ENCODE peak calls at places on chromosome 6, in five cellular contexts. J is stimulated activated CD8-positive, alpha-beta memory T cell treated with anti-CD3 and anti-CD28 coated beads, Interleukin-7, amount 100 ng/mL, for 4 hours; U is endodermal cell; Q is astrocyte; X is Kasumi-1. E is an unnamed sample.

GRCh38 chr6:38272222-38272621 is 367.5 kb downstream of the BTBD9 start:
- DNase-seq in J (no peak), U (no peak), Q (no peak), X (no peak), E (no peak)

GRCh38 chr6:43061861-43062260 is 2.4 kb downstream of the KLC4 start:
- DNase-seq in J (no peak), U (no peak), Q (peak; percentile 43), X (no peak), E (no peak)

GRCh38 chr6:101386982-101387381 is 6.5 kb upstream of the GRIK2 start:
- DNase-seq in J (no peak), U (peak; percentile 53), Q (no peak), X (no peak), E (no peak)

GRCh38 chr6:14681699-14682487 is 564.0 kb upstream of the JARID2 start:
- DNase-seq in J (no peak), U (no peak), Q (peak; percentile 79), X (peak; percentile 43), E (peak; percentile 5)

GRCh38 chr6:73047801-73048200 is 177.5 kb downstream of the KHDC1L start:
- DNase-seq in J (no peak), U (no peak), Q (no peak), X (no peak), E (no peak)

GRCh38 chr6:23532227-23532626 is 593.8 kb upstream of the NRSN1 start:
- DNase-seq in J (no peak), U (no peak), Q (peak; percentile 4), X (no peak), E (no peak)

GRCh38 chr6:144113366-144113765 is 18.0 kb upstream of the SF3B5 start:
- DNase-seq in J (no peak), U (no peak), Q (no peak), X (no peak), E (no peak)

GRCh38 chr6:168035098-168035660 is 37.7 kb downstream of the KIF25 start:
- DNase-seq in J (no peak), U (peak; percentile 85), Q (peak; percentile 78), X (no peak), E (no peak)

GRCh38 chr6:138377844-138378243 is at the start of gene SMIM28:
- DNase-seq in J (no peak), U (peak; percentile 59), Q (no peak), X (no peak), E (no peak)

GRCh38 chr6:25623874-25624273 is 28.1 kb upstream of the SCGN start:
- DNase-seq in J (no peak), U (no peak), Q (no peak), X (no peak), E (no peak)

GRCh38 chr6:159981591-159982245 is 12.8 kb downstream of the IGF2R start:
- DNase-seq in J (peak; percentile 43), U (no peak), Q (peak; percentile 89), X (peak; percentile 77), E (no peak)

GRCh38 chr6:142913511-142914047 is 31.4 kb downstream of the HIVEP2 start:
- DNase-seq in J (peak; percentile 61), U (no peak), Q (no peak), X (no peak), E (peak; percentile 54)

GRCh38 chr6:57207141-57207540 is 15.0 kb downstream of the RAB23 start:
- DNase-seq in J (no peak), U (no peak), Q (peak; percentile 74), X (no peak), E (no peak)

GRCh38 chr6:3769610-3770009 is 18.1 kb upstream of the PXDC1 start:
- DNase-seq in J (no peak), U (no peak), Q (no peak), X (no peak), E (no peak)

GRCh38 chr6:32867022-32867477 is 13.1 kb downstream of the PSMB9 start:
- DNase-seq in J (no peak), U (no peak), Q (no peak), X (no peak), E (no peak)

GRCh38 chr6:167396659-167397490 is 72.0 kb downstream of the TTLL2 start:
- DNase-seq in J (no peak), U (peak; percentile 28), Q (no peak), X (no peak), E (no peak)

GRCh38 chr6:17705428-17705777 is 1.3 kb downstream of the NUP153 start:
- DNase-seq in J (no peak), U (peak; percentile 68), Q (peak; percentile 63), X (no peak), E (no peak)

GRCh38 chr6:13573669-13574110 is 711 bp upstream of the SIRT5 start:
- DNase-seq in J (no peak), U (peak; percentile 73), Q (peak; percentile 34), X (peak; percentile 40), E (no peak)

GRCh38 chr6:43933111-43933885 is 163.3 kb downstream of the VEGFA start:
- DNase-seq in J (no peak), U (peak; percentile 47), Q (peak; percentile 43), X (no peak), E (no peak)

GRCh38 chr6:41167173-41167963 is 4.5 kb upstream of the TREM2 start:
- DNase-seq in J (no peak), U (peak; percentile 92), Q (peak; percentile 6), X (peak; percentile 16), E (no peak)

GRCh38 chr6:151036869-151037680 is 171.6 kb downstream of the MTHFD1L start:
- DNase-seq in J (no peak), U (no peak), Q (peak; percentile 69), X (no peak), E (no peak)

GRCh38 chr6:154414021-154414813 is 57.6 kb upstream of the IPCEF1 start:
- DNase-seq in J (no peak), U (no peak), Q (peak; percentile 79), X (peak; percentile 71), E (peak; percentile 12)

GRCh38 chr6:158445426-158446085 is 114.3 kb upstream of the TMEM181 start:
- DNase-seq in J (no peak), U (no peak), Q (peak; percentile 60), X (no peak), E (no peak)

GRCh38 chr6:57069920-57070331 is 20.1 kb upstream of the ZNF451 start:
- DNase-seq in J (no peak), U (peak; percentile 66), Q (no peak), X (no peak), E (no peak)

GRCh38 chr6:56996401-56996800 is 41.5 kb downstream of the BEND6 start:
- DNase-seq in J (no peak), U (no peak), Q (peak; percentile 13), X (no peak), E (no peak)

GRCh38 chr6:150426198-150426597 is 57.4 kb downstream of the IYD start:
- DNase-seq in J (no peak), U (no peak), Q (peak; percentile 7), X (no peak), E (no peak)

GRCh38 chr6:52571099-52571755 is 5.6 kb downstream of the TRAM2 start:
- DNase-seq in J (no peak), U (no peak), Q (no peak), X (no peak), E (no peak)

GRCh38 chr6:123808556-123808955 is 4.9 kb downstream of the NKAIN2 start:
- DNase-seq in J (no peak), U (no peak), Q (no peak), X (no peak), E (no peak)

GRCh38 chr6:104201557-104201956 is 658.2 kb downstream of the HACE1 start:
- DNase-seq in J (no peak), U (peak; percentile 45), Q (no peak), X (no peak), E (no peak)

GRCh38 chr6:40721252-40721936 is 134.2 kb upstream of the LRFN2 start:
- DNase-seq in J (no peak), U (no peak), Q (no peak), X (no peak), E (no peak)

GRCh38 chr6:85129881-85130280 is 320.0 kb upstream of the NT5E start:
- DNase-seq in J (no peak), U (no peak), Q (no peak), X (no peak), E (no peak)

GRCh38 chr6:31175961-31176360 is 5.5 kb upstream of the POU5F1 start:
- DNase-seq in J (no peak), U (peak; percentile 42), Q (peak; percentile 34), X (no peak), E (no peak)

GRCh38 chr6:74764486-74764885 is 441.4 kb downstream of the COL12A1 start:
- DNase-seq in J (no peak), U (no peak), Q (peak; percentile 27), X (no peak), E (no peak)